ENCODE peak calls at places on chromosomes 3 and 15, in nine cellular contexts. O is neural progenitor cell, L is dorsolateral prefrontal cortex, J is NCI-H1105, Y is AG04449, K is HFF-Myc, P is neural crest cell, H is T-helper 2 cell, W is fibroblast of mammary gland. T is an unnamed sample.

GRCh38 chr3:52001443-52001974 is 5.8 kb upstream of the RPL29 start:
- DNase-seq in O (peak; percentile 94), K (peak; percentile 36), J (peak; percentile 62), P (peak; percentile 77), H (peak; percentile 80), W (peak; percentile 50), L (peak; percentile 73), Y (no peak), T (peak; percentile 79)

GRCh38 chr3:85255954-85256353 is 297.2 kb downstream of the CADM2 start:
- DNase-seq in J (no peak), H (no peak), P (no peak), K (no peak), W (no peak), L (peak; percentile 44), O (peak; percentile 2), Y (no peak), T (no peak)

GRCh38 chr3:13801361-13802214 is 78.3 kb downstream of the WNT7A start:
- DNase-seq in J (no peak), L (no peak), H (no peak), P (no peak), Y (no peak), W (no peak), O (no peak), K (no peak), T (no peak)

GRCh38 chr3:24951186-24951585 is 456.5 kb upstream of the THRB start:
- DNase-seq in Y (no peak), H (no peak), O (no peak), P (no peak), K (no peak), W (no peak), J (no peak), L (no peak), T (no peak)

GRCh38 chr15:78943692-78944091 is 1.2 kb downstream of the CTSH start:
- DNase-seq in J (no peak), P (no peak), Y (no peak), H (no peak), O (peak; percentile 18), W (no peak), K (no peak), L (no peak), T (no peak)

GRCh38 chr3:196643201-196643749 is 3.8 kb downstream of the NRROS start:
- DNase-seq in Y (no peak), O (no peak), W (no peak), K (no peak), J (no peak), L (peak; percentile 53), P (no peak), H (peak; percentile 25), T (no peak)

GRCh38 chr3:30340500-30340899 is 265.9 kb upstream of the TGFBR2 start:
- DNase-seq in L (no peak), H (no peak), K (no peak), P (no peak), O (no peak), Y (no peak), W (no peak), J (no peak), T (no peak)

GRCh38 chr3:73361591-73361990 is 263.1 kb downstream of the PDZRN3 start:
- DNase-seq in H (no peak), K (no peak), W (no peak), Y (no peak), P (no peak), J (no peak), L (no peak), O (no peak), T (no peak)

GRCh38 chr3:115227046-115227445 is 80.0 kb upstream of the ZBTB20 start:
- DNase-seq in H (no peak), K (no peak), P (no peak), W (peak; percentile 30), J (no peak), O (no peak), Y (no peak), L (no peak), T (no peak)

GRCh38 chr3:13747627-13748026 is 132.2 kb downstream of the WNT7A start:
- DNase-seq in P (no peak), Y (no peak), L (no peak), W (no peak), J (no peak), O (no peak), K (no peak), H (no peak), T (no peak)

GRCh38 chr15:69660114-69660513 is 207.5 kb downstream of the RPLP1 start:
- DNase-seq in O (no peak), P (no peak), W (no peak), H (no peak), J (no peak), K (no peak), L (no peak), Y (no peak), T (no peak)

GRCh38 chr3:23948761-23949160 is 3.7 kb downstream of the NR1D2 start:
- DNase-seq in Y (no peak), H (no peak), W (peak; percentile 57), P (no peak), J (no peak), O (no peak), K (no peak), L (no peak), T (no peak)

GRCh38 chr3:193407156-193407555 is 28.6 kb upstream of the ATP13A5 start:
- DNase-seq in Y (no peak), W (no peak), H (no peak), P (no peak), O (peak; percentile 60), J (no peak), K (no peak), L (no peak), T (no peak)

GRCh38 chr3:193974147-193974546 is 161.8 kb upstream of the HES1 start:
- DNase-seq in W (peak; percentile 36), Y (peak; percentile 9), H (no peak), P (no peak), K (peak; percentile 62), L (no peak), J (no peak), O (peak; percentile 34), T (no peak)

GRCh38 chr3:154137036-154137435 is 15.8 kb downstream of the ARHGEF26 start:
- DNase-seq in W (no peak), K (no peak), H (no peak), L (no peak), P (no peak), O (peak; percentile 22), J (peak; percentile 70), Y (no peak), T (no peak)

GRCh38 chr3:113626513-113627371 is 69.7 kb downstream of the USF3 start:
- DNase-seq in P (peak; percentile 38), J (peak; percentile 18), L (peak; percentile 58), H (no peak), W (peak; percentile 68), Y (peak; percentile 3), K (peak; percentile 24), O (peak; percentile 86), T (no peak)

GRCh38 chr3:160754855-160755747 is 930 bp upstream of the PPM1L start:
- DNase-seq in Y (peak; percentile 38), L (peak; percentile 94), J (peak; percentile 94), O (peak; percentile 93), W (peak; percentile 90), P (peak; percentile 75), K (peak; percentile 58), H (peak; percentile 80), T (peak; percentile 86)

GRCh38 chr3:11514191-11514770 is 129.4 kb downstream of the VGLL4 start:
- DNase-seq in W (peak; percentile 91), K (peak; percentile 54), J (no peak), Y (peak; percentile 73), L (no peak), O (no peak), H (no peak), P (no peak), T (no peak)

GRCh38 chr3:67943546-67943945 is 289.1 kb upstream of the SUCLG2 start:
- DNase-seq in L (no peak), K (no peak), Y (no peak), O (no peak), J (no peak), H (no peak), P (no peak), W (no peak), T (no peak)

GRCh38 chr15:28086175-28086703 is 12.9 kb downstream of the OCA2 start:
- DNase-seq in L (no peak), O (peak; percentile 79), H (peak; percentile 50), Y (no peak), J (no peak), P (peak; percentile 54), K (peak; percentile 15), W (peak; percentile 52), T (peak; percentile 34)

GRCh38 chr15:100790786-100791265 is 88.8 kb upstream of the ALDH1A3 start:
- DNase-seq in P (no peak), H (no peak), W (no peak), K (no peak), J (no peak), L (no peak), O (no peak), Y (no peak), T (no peak)

GRCh38 chr3:38165722-38166387 is 518 bp downstream of the OXSR1 start:
- DNase-seq in H (no peak), P (no peak), K (no peak), L (peak; percentile 42), Y (no peak), O (no peak), J (no peak), W (peak; percentile 42), T (peak; percentile 19)

GRCh38 chr15:73881539-73882320 is 8.4 kb downstream of the TBC1D21 start:
- DNase-seq in W (no peak), K (no peak), P (no peak), J (no peak), Y (no peak), O (no peak), L (no peak), H (no peak), T (no peak)

GRCh38 chr15:83106994-83107840 is at the start of gene TM6SF1:
- DNase-seq in L (no peak), K (no peak), J (no peak), P (peak; percentile 16), H (no peak), Y (no peak), O (peak; percentile 46), W (no peak), T (no peak)

GRCh38 chr3:57169872-57170623 is 4.9 kb upstream of the IL17RD start:
- DNase-seq in H (peak; percentile 32), O (peak; percentile 90), J (peak; percentile 54), L (peak; percentile 58), P (peak; percentile 88), K (no peak), Y (no peak), W (peak; percentile 63), T (peak; percentile 17)